ENCODE peak calls at places on chromosomes 16 and 17, in four cellular contexts. Y is GM23248, C is fibroblast of lung, S is MM.1S. K is an unnamed sample.

GRCh38 chr17:45837603-45838002 is 7.1 kb upstream of the SPPL2C start:
- DNase-seq in S (no peak), Y (no peak), C (no peak), K (no peak)

GRCh38 chr17:731943-732787 is at the start of gene TLCD3A:
- DNase-seq in S (peak), Y (peak), C (peak), K (peak)

GRCh38 chr17:41486809-41487530 is 2.7 kb downstream of the KRT36 start:
- DNase-seq in C (no peak), Y (no peak), S (peak), K (no peak)

GRCh38 chr17:45785373-45786193 is 1.5 kb downstream of the CRHR1 start:
- DNase-seq in C (no peak), S (no peak), Y (no peak), K (no peak)

GRCh38 chr17:17028059-17028877 is 14.0 kb upstream of the MPRIP start:
- DNase-seq in C (peak), S (no peak), Y (peak), K (no peak)

GRCh38 chr16:77807-78443 is at the start of gene MPG:
- DNase-seq in C (peak), S (peak), Y (peak), K (peak)

GRCh38 chr16:79792952-79793351 is 192.4 kb upstream of the MAF start:
- DNase-seq in Y (no peak), S (no peak), C (no peak), K (no peak)

GRCh38 chr16:86986136-86986535 is 331.1 kb downstream of the C16orf95 start:
- DNase-seq in C (no peak), Y (no peak), S (no peak), K (no peak)

GRCh38 chr17:50963139-50963538 is 97.0 kb upstream of the TOB1 start:
- DNase-seq in S (no peak), C (no peak), Y (no peak), K (no peak)

GRCh38 chr16:79418588-79418987 is 181.9 kb downstream of the MAF start:
- DNase-seq in Y (no peak), S (no peak), C (no peak), K (no peak)

GRCh38 chr17:79064026-79064425 is 10.6 kb upstream of the ENGASE start:
- DNase-seq in S (no peak), C (no peak), Y (no peak), K (no peak)

GRCh38 chr17:6712058-6712853 is 913 bp downstream of the SLC13A5 start:
- DNase-seq in C (peak), Y (peak), S (no peak), K (peak)

GRCh38 chr16:4660454-4661007 is 32.8 kb upstream of the NUDT16L1 start:
- DNase-seq in S (no peak), Y (peak), C (peak), K (peak)

GRCh38 chr16:88810166-88810867 is 1.4 kb downstream of the APRT start:
- DNase-seq in C (no peak), S (no peak), Y (peak), K (peak)

GRCh38 chr17:81556175-81556691 is 4.1 kb upstream of the FAAP100 start:
- DNase-seq in S (no peak), Y (peak), C (peak), K (no peak)

GRCh38 chr16:47374629-47375028 is 86.2 kb downstream of the ITFG1 start:
- DNase-seq in Y (no peak), S (no peak), C (peak), K (peak)

GRCh38 chr16:9096416-9096952 is 5.0 kb downstream of the HAPSTR1 start:
- DNase-seq in S (no peak), Y (no peak), C (no peak), K (no peak)

GRCh38 chr17:8015236-8015956 is 13.0 kb downstream of the GUCY2D start:
- DNase-seq in S (no peak), C (no peak), Y (no peak), K (no peak)

GRCh38 chr17:82787081-82787848 is 35.4 kb downstream of the TBCD start:
- DNase-seq in S (peak), C (peak), Y (peak), K (no peak)

GRCh38 chr17:20035501-20035900 is 26.3 kb downstream of the SPECC1 start:
- DNase-seq in Y (no peak), C (no peak), S (no peak), K (no peak)

GRCh38 chr17:33073416-33073815 is 81.8 kb downstream of the SPACA3 start:
- DNase-seq in C (no peak), S (no peak), Y (no peak), K (no peak)
- TF ChIP-seq EZH2 in C (no peak), S (no peak), Y (no peak), K (no peak)

DNA sequence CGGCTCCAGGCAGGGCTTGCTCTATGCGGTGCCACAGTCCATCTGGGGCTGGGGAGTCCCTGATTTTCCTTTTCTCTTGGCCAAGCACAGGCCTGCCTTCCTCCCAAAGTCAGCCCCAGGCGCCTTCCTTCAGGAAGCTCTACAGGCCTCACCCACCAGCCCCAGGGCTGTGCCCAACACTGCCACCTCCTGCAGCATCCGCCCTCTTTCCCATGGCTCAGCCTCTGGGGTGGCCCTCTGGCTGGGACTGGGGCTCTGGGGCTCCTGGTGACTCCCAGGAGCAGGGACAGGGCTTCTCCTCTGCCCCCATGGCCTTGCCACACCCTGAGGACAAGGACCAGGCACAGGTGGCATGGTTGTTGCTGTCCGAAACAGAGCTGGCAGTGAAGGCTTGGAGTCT is 817 bp downstream of the ITGB4 start:
- DNase-seq in Y (no peak), C (no peak), S (no peak), K (no peak)
- TF ChIP-seq EZH2 in Y (no peak), C (no peak), S (no peak), K (no peak)

GRCh38 chr16:85898521-85899442 is at the start of gene IRF8:
- DNase-seq in C (peak), S (no peak), Y (peak), K (peak)
- TF ChIP-seq EZH2 in C (peak), S (no peak), Y (peak), K (peak)

DNA sequence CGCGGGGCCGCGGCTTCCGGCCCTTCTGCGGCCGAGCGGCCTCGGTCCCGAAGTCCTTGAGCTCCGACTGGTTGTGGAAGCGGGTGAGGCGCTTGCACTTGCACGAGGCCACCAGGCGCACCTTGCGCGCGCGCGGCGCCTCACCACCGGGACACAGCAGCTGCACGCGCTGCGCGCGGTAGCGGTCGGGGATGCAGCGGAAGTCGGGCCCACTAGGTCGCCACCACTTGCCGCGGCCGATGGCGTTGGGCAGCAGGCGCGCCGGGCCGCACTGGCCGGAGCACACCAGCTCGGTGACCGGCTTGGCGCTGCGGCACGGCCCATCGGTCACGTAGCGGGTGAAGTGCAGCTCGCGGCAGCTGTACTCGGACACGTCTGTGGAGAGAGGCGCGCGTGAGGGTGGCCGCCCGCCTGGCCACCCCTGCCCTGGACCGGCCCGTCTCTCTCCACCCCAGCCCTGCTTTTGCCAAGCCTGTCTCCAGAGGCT is 3.2 kb downstream of the SOST start:
- DNase-seq in Y (no peak), S (no peak), C (peak), K (peak)
- TF ChIP-seq EZH2 in Y (no peak), S (no peak), C (peak), K (no peak)

DNA sequence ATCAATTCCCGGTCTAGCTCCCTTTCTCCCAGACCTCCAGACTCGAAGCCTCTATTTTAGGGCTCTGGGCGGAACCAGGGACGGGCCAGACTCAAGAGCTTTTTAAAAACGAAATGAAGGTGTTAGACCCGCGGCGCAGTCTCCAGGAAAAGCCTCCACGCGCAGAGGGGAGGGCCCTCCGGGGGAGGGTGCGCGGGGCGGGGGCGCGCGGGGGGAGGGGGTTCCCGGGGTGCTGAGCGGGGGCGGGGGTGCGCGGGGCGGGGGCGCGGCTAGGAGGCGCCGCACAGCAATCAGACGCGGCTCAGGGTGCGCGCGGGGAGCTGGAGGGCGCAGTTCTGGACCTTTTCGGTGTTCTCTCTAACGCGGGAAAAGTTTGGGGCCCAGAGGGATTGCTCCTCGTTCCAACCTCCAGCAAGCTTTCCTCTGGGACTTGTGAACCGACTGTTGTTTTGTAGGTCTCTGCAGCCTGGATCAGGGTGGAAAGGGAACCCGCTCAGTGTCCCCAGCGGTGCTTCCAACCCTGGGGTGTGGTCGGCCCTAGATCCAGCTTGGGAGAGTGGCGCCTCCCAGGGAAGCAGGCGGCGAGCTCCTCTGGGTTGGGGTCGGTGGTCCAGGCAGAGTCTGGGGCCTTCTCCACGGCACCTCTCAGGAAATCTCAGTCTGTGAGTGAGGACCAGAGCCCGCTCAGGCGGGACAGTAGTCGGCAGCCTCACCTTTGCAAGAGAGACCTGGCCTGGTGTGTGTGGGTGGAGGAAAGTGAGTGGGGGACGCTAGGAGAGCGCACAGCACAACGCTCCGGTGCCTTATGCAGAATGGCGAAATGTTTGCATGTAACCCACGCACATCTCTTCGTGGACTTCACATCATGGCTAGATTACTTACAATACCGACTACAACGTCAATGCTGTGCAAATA is 2.0 kb downstream of the AHSP start:
- DNase-seq in Y (peak), C (no peak), S (no peak), K (peak)
- TF ChIP-seq EZH2 in Y (no peak), C (peak), S (no peak), K (no peak)

GRCh38 chr16:73040735-73041402 is 7.1 kb downstream of the ZFHX3 start:
- DNase-seq in C (no peak), Y (no peak), S (no peak), K (no peak)
- TF ChIP-seq EZH2 in C (no peak), Y (no peak), S (no peak), K (no peak)

DNA sequence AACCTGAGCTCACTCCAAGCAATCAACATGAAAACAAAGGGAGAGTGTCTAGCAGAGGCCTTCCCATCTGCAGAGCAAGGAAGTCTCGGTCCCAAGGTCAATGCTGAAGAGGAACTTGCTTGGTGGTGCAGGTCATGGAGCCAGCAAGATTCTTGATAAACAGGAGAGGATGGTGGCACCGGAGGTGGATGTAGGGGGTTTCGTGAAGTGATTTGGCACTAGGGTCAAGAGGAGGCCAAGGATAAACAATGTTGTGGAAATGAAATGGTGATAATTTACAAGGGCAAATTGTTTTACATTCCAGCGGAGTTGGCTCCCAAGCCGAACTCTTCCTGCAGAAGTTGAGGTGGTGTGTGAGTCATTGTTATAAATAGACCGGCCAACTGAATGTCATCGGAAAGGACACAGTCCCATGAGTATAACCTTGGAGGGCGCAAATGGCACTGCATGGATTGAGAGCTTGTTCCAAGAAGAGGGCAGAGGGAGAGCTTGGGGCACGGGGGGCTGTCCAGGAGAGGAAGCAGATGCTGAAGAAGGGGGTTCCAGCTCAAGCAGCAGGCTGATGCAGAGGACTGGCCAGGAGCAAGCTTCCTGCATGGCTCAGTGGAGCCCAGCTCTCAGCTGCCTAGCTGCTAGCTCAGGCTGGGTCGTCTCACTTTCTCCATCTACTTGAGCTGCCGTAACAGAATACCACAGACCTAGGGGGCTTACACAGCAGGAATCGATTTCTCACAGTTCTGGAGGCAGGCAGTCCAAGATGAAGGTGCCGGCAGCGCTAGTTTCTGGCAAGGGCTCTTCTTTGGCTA is 136.6 kb downstream of the COPRS start:
- DNase-seq in Y (peak), S (no peak), C (peak), K (no peak)
- TF ChIP-seq EZH2 in Y (no peak), S (no peak), C (no peak), K (no peak)

K was measured in A673.